ENCODE peak calls at places on chromosomes 6 and 20, in five cellular contexts. One of them, this sample, is unnamed.
A peak's percentile ranks its signal among the peaks of the same experiment; 100 is the strongest.

GRCh38 chr20:63082308-63082938 is 75.7 kb upstream of the BHLHE23 start:
- DNase-seq in colonic mucosa: peak; percentile 47
- DNase-seq in left ventricle myocardium inferior: peak; percentile 38
- DNase-seq in DND-41: peak; percentile 80
- DNase-seq in cardiac muscle cell: peak; percentile 84
- DNase-seq in this sample: peak; percentile 54

GRCh38 chr6:83590413-83590812 is 78.1 kb downstream of the PRSS35 start:
- DNase-seq in colonic mucosa: no peak
- DNase-seq in left ventricle myocardium inferior: no peak
- DNase-seq in DND-41: no peak
- DNase-seq in cardiac muscle cell: no peak
- DNase-seq in this sample: no peak

GRCh38 chr6:108998460-108998859 is 96.2 kb downstream of the SESN1 start:
- DNase-seq in colonic mucosa: no peak
- DNase-seq in left ventricle myocardium inferior: no peak
- DNase-seq in DND-41: no peak
- DNase-seq in cardiac muscle cell: no peak
- DNase-seq in this sample: no peak

GRCh38 chr6:75210885-75211739 is 5.3 kb upstream of the COL12A1 start:
- DNase-seq in colonic mucosa: peak; percentile 60
- DNase-seq in left ventricle myocardium inferior: no peak
- DNase-seq in DND-41: peak; percentile 50
- DNase-seq in cardiac muscle cell: peak; percentile 84
- DNase-seq in this sample: peak; percentile 65

GRCh38 chr6:33794910-33795615 is 6.1 kb upstream of the LEMD2 start:
- DNase-seq in colonic mucosa: no peak
- DNase-seq in left ventricle myocardium inferior: no peak
- DNase-seq in DND-41: no peak
- DNase-seq in cardiac muscle cell: no peak
- DNase-seq in this sample: no peak

GRCh38 chr6:23498013-23498412 is 628.0 kb upstream of the NRSN1 start:
- DNase-seq in colonic mucosa: no peak
- DNase-seq in left ventricle myocardium inferior: no peak
- DNase-seq in DND-41: no peak
- DNase-seq in cardiac muscle cell: no peak
- DNase-seq in this sample: no peak

GRCh38 chr6:34015576-34015975 is 130.3 kb downstream of the GRM4 start:
- DNase-seq in colonic mucosa: no peak
- DNase-seq in left ventricle myocardium inferior: no peak
- DNase-seq in DND-41: no peak
- DNase-seq in cardiac muscle cell: no peak
- DNase-seq in this sample: no peak

GRCh38 chr6:157528931-157529653 is 148.1 kb downstream of the ZDHHC14 start:
- DNase-seq in colonic mucosa: no peak
- DNase-seq in left ventricle myocardium inferior: no peak
- DNase-seq in DND-41: no peak
- DNase-seq in cardiac muscle cell: no peak
- DNase-seq in this sample: no peak

GRCh38 chr6:167530960-167531359 is 206.1 kb downstream of the TTLL2 start:
- DNase-seq in colonic mucosa: no peak
- DNase-seq in left ventricle myocardium inferior: no peak
- DNase-seq in DND-41: no peak
- DNase-seq in cardiac muscle cell: no peak
- DNase-seq in this sample: no peak

GRCh38 chr6:21454262-21454661 is 139.3 kb upstream of the SOX4 start:
- DNase-seq in colonic mucosa: no peak
- DNase-seq in left ventricle myocardium inferior: no peak
- DNase-seq in DND-41: no peak
- DNase-seq in cardiac muscle cell: no peak
- DNase-seq in this sample: no peak

GRCh38 chr6:7939186-7939863 is 28.7 kb upstream of the TXNDC5 start:
- DNase-seq in colonic mucosa: no peak
- DNase-seq in left ventricle myocardium inferior: no peak
- DNase-seq in DND-41: no peak
- DNase-seq in cardiac muscle cell: no peak
- DNase-seq in this sample: no peak

GRCh38 chr20:7926767-7927166 is 13.5 kb downstream of the HAO1 start:
- DNase-seq in colonic mucosa: no peak
- DNase-seq in left ventricle myocardium inferior: no peak
- DNase-seq in DND-41: no peak
- DNase-seq in cardiac muscle cell: peak; percentile 5
- DNase-seq in this sample: no peak

GRCh38 chr20:9978395-9979004 is 56.3 kb upstream of the ANKEF1 start:
- DNase-seq in colonic mucosa: peak; percentile 43
- DNase-seq in left ventricle myocardium inferior: no peak
- DNase-seq in DND-41: peak; percentile 43
- DNase-seq in cardiac muscle cell: peak; percentile 74
- DNase-seq in this sample: no peak

GRCh38 chr20:44785768-44786167 is 24.6 kb downstream of the RIMS4 start:
- DNase-seq in colonic mucosa: no peak
- DNase-seq in left ventricle myocardium inferior: no peak
- DNase-seq in DND-41: no peak
- DNase-seq in cardiac muscle cell: peak; percentile 35
- DNase-seq in this sample: no peak

GRCh38 chr20:44460795-44461141 is 14.9 kb upstream of the TTPAL start:
- DNase-seq in colonic mucosa: peak; percentile 65
- DNase-seq in left ventricle myocardium inferior: no peak
- DNase-seq in DND-41: no peak
- DNase-seq in cardiac muscle cell: peak; percentile 24
- DNase-seq in this sample: no peak

GRCh38 chr20:2767768-2768631 is 32.4 kb downstream of the CPXM1 start:
- DNase-seq in colonic mucosa: no peak
- DNase-seq in left ventricle myocardium inferior: peak; percentile 32
- DNase-seq in DND-41: no peak
- DNase-seq in cardiac muscle cell: no peak
- DNase-seq in this sample: peak; percentile 41

GRCh38 chr20:9300080-9300479 is 214.3 kb upstream of the LAMP5 start:
- DNase-seq in colonic mucosa: no peak
- DNase-seq in left ventricle myocardium inferior: no peak
- DNase-seq in DND-41: no peak
- DNase-seq in cardiac muscle cell: no peak
- DNase-seq in this sample: no peak

GRCh38 chr20:33733654-33734576 is 2.1 kb downstream of the ZNF341 start:
- DNase-seq in colonic mucosa: peak; percentile 71
- DNase-seq in left ventricle myocardium inferior: peak; percentile 29
- DNase-seq in DND-41: peak; percentile 34
- DNase-seq in cardiac muscle cell: no peak
- DNase-seq in this sample: no peak

GRCh38 chr6:19736066-19736465 is 101.1 kb upstream of the ID4 start:
- DNase-seq in colonic mucosa: no peak
- DNase-seq in left ventricle myocardium inferior: no peak
- DNase-seq in DND-41: no peak
- DNase-seq in cardiac muscle cell: no peak
- DNase-seq in this sample: no peak

GRCh38 chr20:668050-668449 is 7.6 kb downstream of the SCRT2 start:
- DNase-seq in colonic mucosa: no peak
- DNase-seq in left ventricle myocardium inferior: no peak
- DNase-seq in DND-41: no peak
- DNase-seq in cardiac muscle cell: no peak
- DNase-seq in this sample: no peak

GRCh38 chr6:87588756-87589407 is 905 bp downstream of the RARS2 start:
- DNase-seq in colonic mucosa: no peak
- DNase-seq in left ventricle myocardium inferior: no peak
- DNase-seq in DND-41: no peak
- DNase-seq in cardiac muscle cell: no peak
- DNase-seq in this sample: no peak

GRCh38 chr6:150514806-150515362 is 84.8 kb upstream of the PLEKHG1 start:
- DNase-seq in colonic mucosa: no peak
- DNase-seq in left ventricle myocardium inferior: no peak
- DNase-seq in DND-41: no peak
- DNase-seq in cardiac muscle cell: no peak
- DNase-seq in this sample: no peak

GRCh38 chr6:37059344-37060194 is 54.1 kb downstream of the FGD2 start:
- DNase-seq in colonic mucosa: peak; percentile 62
- DNase-seq in left ventricle myocardium inferior: peak; percentile 61
- DNase-seq in DND-41: no peak
- DNase-seq in cardiac muscle cell: peak; percentile 70
- DNase-seq in this sample: peak; percentile 46

GRCh38 chr6:121867095-121867494 is 431.6 kb downstream of the GJA1 start:
- DNase-seq in colonic mucosa: no peak
- DNase-seq in left ventricle myocardium inferior: no peak
- DNase-seq in DND-41: no peak
- DNase-seq in cardiac muscle cell: no peak
- DNase-seq in this sample: no peak

GRCh38 chr6:158803733-158804143 is 15.4 kb downstream of the EZR start:
- DNase-seq in colonic mucosa: no peak
- DNase-seq in left ventricle myocardium inferior: no peak
- DNase-seq in DND-41: peak; percentile 77
- DNase-seq in cardiac muscle cell: no peak
- DNase-seq in this sample: peak; percentile 20

GRCh38 chr6:16712931-16713484 is 48.3 kb downstream of the ATXN1 start:
- DNase-seq in colonic mucosa: no peak
- DNase-seq in left ventricle myocardium inferior: peak; percentile 28
- DNase-seq in DND-41: no peak
- DNase-seq in cardiac muscle cell: no peak
- DNase-seq in this sample: peak; percentile 24

GRCh38 chr6:116370717-116371383 is at the start of gene DSE:
- DNase-seq in colonic mucosa: peak; percentile 70
- DNase-seq in left ventricle myocardium inferior: peak; percentile 89
- DNase-seq in DND-41: peak; percentile 81
- DNase-seq in cardiac muscle cell: peak; percentile 77
- DNase-seq in this sample: peak; percentile 85

GRCh38 chr20:60037120-60037499 is 78.9 kb downstream of the CDH26 start:
- DNase-seq in colonic mucosa: no peak
- DNase-seq in left ventricle myocardium inferior: no peak
- DNase-seq in DND-41: no peak
- DNase-seq in cardiac muscle cell: no peak
- DNase-seq in this sample: no peak

GRCh38 chr20:13677241-13677640 is 38.5 kb upstream of the TASP1 start:
- DNase-seq in colonic mucosa: no peak
- DNase-seq in left ventricle myocardium inferior: no peak
- DNase-seq in DND-41: peak; percentile 3
- DNase-seq in cardiac muscle cell: no peak
- DNase-seq in this sample: no peak

GRCh38 chr6:30238178-30238795 is 25.1 kb upstream of the TRIM26 start:
- DNase-seq in colonic mucosa: no peak
- DNase-seq in left ventricle myocardium inferior: no peak
- DNase-seq in DND-41: no peak
- DNase-seq in cardiac muscle cell: no peak
- DNase-seq in this sample: no peak

GRCh38 chr6:63437058-63437457 is 117.3 kb upstream of the LGSN start:
- DNase-seq in colonic mucosa: no peak
- DNase-seq in left ventricle myocardium inferior: no peak
- DNase-seq in DND-41: no peak
- DNase-seq in cardiac muscle cell: no peak
- DNase-seq in this sample: no peak

GRCh38 chr20:1945134-1945618 is 48.7 kb downstream of the PDYN start:
- DNase-seq in colonic mucosa: peak; percentile 27
- DNase-seq in left ventricle myocardium inferior: peak; percentile 41
- DNase-seq in DND-41: no peak
- DNase-seq in cardiac muscle cell: no peak
- DNase-seq in this sample: peak; percentile 46

GRCh38 chr6:138971601-138972000 is 16.5 kb downstream of the REPS1 start:
- DNase-seq in colonic mucosa: no peak
- DNase-seq in left ventricle myocardium inferior: no peak
- DNase-seq in DND-41: no peak
- DNase-seq in cardiac muscle cell: no peak
- DNase-seq in this sample: no peak

GRCh38 chr6:66772785-66773184 is 1065.8 kb upstream of the EYS start:
- DNase-seq in colonic mucosa: no peak
- DNase-seq in left ventricle myocardium inferior: peak; percentile 24
- DNase-seq in DND-41: no peak
- DNase-seq in cardiac muscle cell: no peak
- DNase-seq in this sample: peak; percentile 26

GRCh38 chr20:56924976-56925695 is 296.0 kb downstream of the TFAP2C start:
- DNase-seq in colonic mucosa: no peak
- DNase-seq in left ventricle myocardium inferior: no peak
- DNase-seq in DND-41: no peak
- DNase-seq in cardiac muscle cell: peak; percentile 45
- DNase-seq in this sample: no peak

GRCh38 chr6:129029778-129030177 is 146.8 kb downstream of the LAMA2 start:
- DNase-seq in colonic mucosa: no peak
- DNase-seq in left ventricle myocardium inferior: no peak
- DNase-seq in DND-41: no peak
- DNase-seq in cardiac muscle cell: no peak
- DNase-seq in this sample: no peak

GRCh38 chr6:11429577-11429976 is 108.0 kb upstream of the TMEM170B start:
- DNase-seq in colonic mucosa: no peak
- DNase-seq in left ventricle myocardium inferior: no peak
- DNase-seq in DND-41: no peak
- DNase-seq in cardiac muscle cell: no peak
- DNase-seq in this sample: no peak

GRCh38 chr20:24718277-24718676 is 230.8 kb upstream of the CST7 start:
- DNase-seq in colonic mucosa: no peak
- DNase-seq in left ventricle myocardium inferior: no peak
- DNase-seq in DND-41: no peak
- DNase-seq in cardiac muscle cell: no peak
- DNase-seq in this sample: no peak

DNA sequence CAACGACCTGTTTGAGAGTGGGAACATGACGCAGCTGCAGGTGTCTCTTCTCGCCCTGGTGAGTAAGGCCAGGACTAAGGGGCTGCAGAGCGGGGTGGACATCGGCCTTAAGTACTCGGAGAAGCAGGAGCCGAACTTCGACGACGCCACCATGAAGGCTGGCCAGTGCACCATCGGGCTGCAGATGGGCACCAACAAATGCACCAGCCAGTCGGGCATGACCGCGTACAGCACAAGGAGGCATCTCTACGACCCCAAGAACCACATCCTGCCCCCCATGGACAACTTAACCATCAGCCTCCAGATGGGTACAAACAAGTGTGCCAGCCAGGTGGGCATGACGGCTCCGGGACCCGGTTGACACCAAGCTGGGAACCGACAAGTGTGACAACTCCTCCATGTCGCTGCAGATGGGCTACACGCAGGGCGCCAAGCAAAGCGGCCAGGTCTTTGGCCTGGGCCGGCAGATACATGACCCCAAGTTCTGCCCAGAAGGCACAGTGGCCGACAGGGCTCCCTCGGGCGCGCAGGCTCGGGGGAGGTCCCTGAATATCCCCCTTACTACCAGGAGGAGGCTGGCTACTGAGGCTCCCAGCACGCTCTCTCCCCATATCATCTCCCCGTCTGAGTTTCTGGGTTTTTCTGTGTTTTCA is 15.9 kb upstream of the AMD1 start:
- DNase-seq in colonic mucosa: no peak
- DNase-seq in left ventricle myocardium inferior: no peak
- DNase-seq in DND-41: peak; percentile 14
- DNase-seq in cardiac muscle cell: no peak
- DNase-seq in this sample: no peak
- H3K4me1 ChIP-seq in colonic mucosa: no peaks in the 10 kb centered on the region
- H3K4me1 ChIP-seq in left ventricle myocardium inferior: no peaks in the 10 kb centered on the region
- H3K4me1 ChIP-seq in DND-41: no peaks in the 10 kb centered on the region
- H3K4me1 ChIP-seq in cardiac muscle cell: no peaks in the 10 kb centered on the region
- H3K4me1 ChIP-seq in this sample: peaks cover 6% of the 10 kb centered on the region

GRCh38 chr6:52603000-52603795 is 26.3 kb upstream of the TRAM2 start:
- DNase-seq in colonic mucosa: no peak
- DNase-seq in left ventricle myocardium inferior: no peak
- DNase-seq in DND-41: no peak
- DNase-seq in cardiac muscle cell: no peak
- DNase-seq in this sample: no peak
- H3K27ac ChIP-seq in colonic mucosa: no peak overlapping the region
- H3K27ac ChIP-seq in left ventricle myocardium inferior: no peak overlapping the region
- H3K27ac ChIP-seq in DND-41: no peak overlapping the region
- H3K27ac ChIP-seq in cardiac muscle cell: no peak overlapping the region
- H3K27ac ChIP-seq in this sample: no peak overlapping the region

GRCh38 chr6:141758430-141758829 is 374.3 kb upstream of the GJE1 start:
- DNase-seq in colonic mucosa: no peak
- DNase-seq in left ventricle myocardium inferior: no peak
- DNase-seq in DND-41: no peak
- DNase-seq in cardiac muscle cell: no peak
- DNase-seq in this sample: no peak
- TF ChIP-seq CTCF in colonic mucosa: no peak
- TF ChIP-seq CTCF in left ventricle myocardium inferior: no peak
- TF ChIP-seq CTCF in DND-41: no peak
- TF ChIP-seq CTCF in cardiac muscle cell: no peak
- TF ChIP-seq CTCF in this sample: no peak

GRCh38 chr6:15400572-15401004 is 154.7 kb downstream of the JARID2 start:
- DNase-seq in colonic mucosa: peak; percentile 59
- DNase-seq in left ventricle myocardium inferior: peak; percentile 78
- DNase-seq in DND-41: no peak
- DNase-seq in cardiac muscle cell: peak; percentile 53
- DNase-seq in this sample: peak; percentile 78
- H3K4me1 ChIP-seq in colonic mucosa: peaks cover 4% of the 10 kb centered on the region
- H3K4me1 ChIP-seq in left ventricle myocardium inferior: peaks cover 82% of the 10 kb centered on the region
- H3K4me1 ChIP-seq in DND-41: peaks cover 11% of the 10 kb centered on the region
- H3K4me1 ChIP-seq in cardiac muscle cell: peaks cover 54% of the 10 kb centered on the region
- H3K4me1 ChIP-seq in this sample: peaks cover 75% of the 10 kb centered on the region